ENCODE peak calls at places on chromosomes 7 and 10, in seven cellular contexts. One of them, this sample, is unnamed.

GRCh38 chr10:131591936-131592335 is 280.4 kb upstream of the TCERG1L start:
- DNase-seq in BE2C: no peak
- DNase-seq in lower lobe of right lung: no peak
- DNase-seq in stimulated activated CD4-positive, alpha-beta T cell treated with anti-CD3 and anti-CD28 coated beads, Interleukin-15, amount 100 ng/mL, for 1 hour: no peak
- DNase-seq in iris pigment epithelial cell: no peak
- DNase-seq in T-helper 17 cell: no peak
- DNase-seq in ureter: no peak
- DNase-seq in this sample: no peak

GRCh38 chr7:24869572-24869971 is 110.4 kb downstream of the OSBPL3 start:
- DNase-seq in iris pigment epithelial cell: peak; percentile 34
- DNase-seq in lower lobe of right lung: no peak
- DNase-seq in BE2C: no peak
- DNase-seq in ureter: no peak
- DNase-seq in T-helper 17 cell: no peak
- DNase-seq in stimulated activated CD4-positive, alpha-beta T cell treated with anti-CD3 and anti-CD28 coated beads, Interleukin-15, amount 100 ng/mL, for 1 hour: no peak
- DNase-seq in this sample: no peak

GRCh38 chr10:97689637-97690036 is 2.6 kb upstream of the AVPI1 start:
- DNase-seq in lower lobe of right lung: no peak
- DNase-seq in iris pigment epithelial cell: peak; percentile 95
- DNase-seq in stimulated activated CD4-positive, alpha-beta T cell treated with anti-CD3 and anti-CD28 coated beads, Interleukin-15, amount 100 ng/mL, for 1 hour: no peak
- DNase-seq in ureter: no peak
- DNase-seq in T-helper 17 cell: no peak
- DNase-seq in BE2C: no peak
- DNase-seq in this sample: no peak

GRCh38 chr10:6607187-6607586 is 27.1 kb upstream of the PRKCQ start:
- DNase-seq in ureter: no peak
- DNase-seq in iris pigment epithelial cell: no peak
- DNase-seq in BE2C: no peak
- DNase-seq in stimulated activated CD4-positive, alpha-beta T cell treated with anti-CD3 and anti-CD28 coated beads, Interleukin-15, amount 100 ng/mL, for 1 hour: no peak
- DNase-seq in lower lobe of right lung: no peak
- DNase-seq in T-helper 17 cell: no peak
- DNase-seq in this sample: no peak

GRCh38 chr7:3922175-3922635 is 621.2 kb downstream of the SDK1 start:
- DNase-seq in BE2C: no peak
- DNase-seq in T-helper 17 cell: no peak
- DNase-seq in lower lobe of right lung: no peak
- DNase-seq in ureter: no peak
- DNase-seq in iris pigment epithelial cell: peak; percentile 98
- DNase-seq in stimulated activated CD4-positive, alpha-beta T cell treated with anti-CD3 and anti-CD28 coated beads, Interleukin-15, amount 100 ng/mL, for 1 hour: no peak
- DNase-seq in this sample: peak; percentile 1

GRCh38 chr10:34292675-34293074 is 522.4 kb downstream of the PARD3 start:
- DNase-seq in iris pigment epithelial cell: no peak
- DNase-seq in BE2C: no peak
- DNase-seq in T-helper 17 cell: no peak
- DNase-seq in lower lobe of right lung: no peak
- DNase-seq in ureter: no peak
- DNase-seq in stimulated activated CD4-positive, alpha-beta T cell treated with anti-CD3 and anti-CD28 coated beads, Interleukin-15, amount 100 ng/mL, for 1 hour: no peak
- DNase-seq in this sample: no peak

GRCh38 chr10:97180367-97180763 is 5.4 kb downstream of the SLIT1 start:
- DNase-seq in T-helper 17 cell: no peak
- DNase-seq in stimulated activated CD4-positive, alpha-beta T cell treated with anti-CD3 and anti-CD28 coated beads, Interleukin-15, amount 100 ng/mL, for 1 hour: no peak
- DNase-seq in lower lobe of right lung: no peak
- DNase-seq in ureter: no peak
- DNase-seq in iris pigment epithelial cell: no peak
- DNase-seq in BE2C: peak; percentile 73
- DNase-seq in this sample: no peak

GRCh38 chr10:52284416-52285013 is 29.6 kb upstream of the DKK1 start:
- DNase-seq in T-helper 17 cell: no peak
- DNase-seq in BE2C: no peak
- DNase-seq in lower lobe of right lung: no peak
- DNase-seq in stimulated activated CD4-positive, alpha-beta T cell treated with anti-CD3 and anti-CD28 coated beads, Interleukin-15, amount 100 ng/mL, for 1 hour: no peak
- DNase-seq in ureter: no peak
- DNase-seq in iris pigment epithelial cell: no peak
- DNase-seq in this sample: no peak

GRCh38 chr7:124737760-124738159 is 27.8 kb downstream of the GPR37 start:
- DNase-seq in T-helper 17 cell: no peak
- DNase-seq in iris pigment epithelial cell: no peak
- DNase-seq in BE2C: no peak
- DNase-seq in stimulated activated CD4-positive, alpha-beta T cell treated with anti-CD3 and anti-CD28 coated beads, Interleukin-15, amount 100 ng/mL, for 1 hour: no peak
- DNase-seq in lower lobe of right lung: no peak
- DNase-seq in ureter: no peak
- DNase-seq in this sample: no peak

GRCh38 chr7:127983804-127984332 is 47.4 kb downstream of the LRRC4 start:
- DNase-seq in stimulated activated CD4-positive, alpha-beta T cell treated with anti-CD3 and anti-CD28 coated beads, Interleukin-15, amount 100 ng/mL, for 1 hour: no peak
- DNase-seq in lower lobe of right lung: no peak
- DNase-seq in BE2C: no peak
- DNase-seq in ureter: no peak
- DNase-seq in iris pigment epithelial cell: peak; percentile 56
- DNase-seq in T-helper 17 cell: no peak
- DNase-seq in this sample: no peak

GRCh38 chr10:58577394-58577793 is 64.7 kb downstream of the BICC1 start:
- DNase-seq in ureter: no peak
- DNase-seq in BE2C: no peak
- DNase-seq in lower lobe of right lung: no peak
- DNase-seq in stimulated activated CD4-positive, alpha-beta T cell treated with anti-CD3 and anti-CD28 coated beads, Interleukin-15, amount 100 ng/mL, for 1 hour: no peak
- DNase-seq in T-helper 17 cell: no peak
- DNase-seq in iris pigment epithelial cell: peak; percentile 88
- DNase-seq in this sample: peak; percentile 96

GRCh38 chr7:129480674-129481363 is 21.5 kb upstream of the SMKR1 start:
- DNase-seq in iris pigment epithelial cell: peak; percentile 58
- DNase-seq in T-helper 17 cell: no peak
- DNase-seq in BE2C: no peak
- DNase-seq in lower lobe of right lung: no peak
- DNase-seq in stimulated activated CD4-positive, alpha-beta T cell treated with anti-CD3 and anti-CD28 coated beads, Interleukin-15, amount 100 ng/mL, for 1 hour: no peak
- DNase-seq in ureter: no peak
- DNase-seq in this sample: no peak

GRCh38 chr7:157693071-157693520 is 356.3 kb downstream of the DNAJB6 start:
- DNase-seq in BE2C: no peak
- DNase-seq in stimulated activated CD4-positive, alpha-beta T cell treated with anti-CD3 and anti-CD28 coated beads, Interleukin-15, amount 100 ng/mL, for 1 hour: no peak
- DNase-seq in lower lobe of right lung: no peak
- DNase-seq in ureter: no peak
- DNase-seq in T-helper 17 cell: no peak
- DNase-seq in iris pigment epithelial cell: no peak
- DNase-seq in this sample: no peak

GRCh38 chr10:76869931-76870330 is 767.7 kb downstream of the KCNMA1 start:
- DNase-seq in iris pigment epithelial cell: no peak
- DNase-seq in lower lobe of right lung: no peak
- DNase-seq in ureter: no peak
- DNase-seq in stimulated activated CD4-positive, alpha-beta T cell treated with anti-CD3 and anti-CD28 coated beads, Interleukin-15, amount 100 ng/mL, for 1 hour: no peak
- DNase-seq in BE2C: peak; percentile 19
- DNase-seq in T-helper 17 cell: no peak
- DNase-seq in this sample: no peak

GRCh38 chr10:123635745-123636144 is 30.4 kb upstream of the GPR26 start:
- DNase-seq in iris pigment epithelial cell: no peak
- DNase-seq in ureter: peak; percentile 31
- DNase-seq in BE2C: no peak
- DNase-seq in T-helper 17 cell: no peak
- DNase-seq in stimulated activated CD4-positive, alpha-beta T cell treated with anti-CD3 and anti-CD28 coated beads, Interleukin-15, amount 100 ng/mL, for 1 hour: no peak
- DNase-seq in lower lobe of right lung: no peak
- DNase-seq in this sample: no peak

GRCh38 chr7:73879977-73880681 is 19.2 kb downstream of the TMEM270 start:
- DNase-seq in ureter: no peak
- DNase-seq in T-helper 17 cell: no peak
- DNase-seq in iris pigment epithelial cell: no peak
- DNase-seq in BE2C: no peak
- DNase-seq in lower lobe of right lung: no peak
- DNase-seq in stimulated activated CD4-positive, alpha-beta T cell treated with anti-CD3 and anti-CD28 coated beads, Interleukin-15, amount 100 ng/mL, for 1 hour: no peak
- DNase-seq in this sample: no peak

GRCh38 chr10:48885376-48885775 is 54.3 kb downstream of the LRRC18 start:
- DNase-seq in lower lobe of right lung: no peak
- DNase-seq in T-helper 17 cell: no peak
- DNase-seq in iris pigment epithelial cell: peak; percentile 9
- DNase-seq in ureter: no peak
- DNase-seq in BE2C: peak; percentile 30
- DNase-seq in stimulated activated CD4-positive, alpha-beta T cell treated with anti-CD3 and anti-CD28 coated beads, Interleukin-15, amount 100 ng/mL, for 1 hour: no peak
- DNase-seq in this sample: no peak

GRCh38 chr7:29123611-29124190 is 22.6 kb downstream of the CPVL start:
- DNase-seq in lower lobe of right lung: no peak
- DNase-seq in ureter: no peak
- DNase-seq in stimulated activated CD4-positive, alpha-beta T cell treated with anti-CD3 and anti-CD28 coated beads, Interleukin-15, amount 100 ng/mL, for 1 hour: no peak
- DNase-seq in BE2C: no peak
- DNase-seq in T-helper 17 cell: no peak
- DNase-seq in iris pigment epithelial cell: no peak
- DNase-seq in this sample: no peak

GRCh38 chr10:98400482-98400881 is 14.5 kb downstream of the PYROXD2 start:
- DNase-seq in iris pigment epithelial cell: peak; percentile 50
- DNase-seq in lower lobe of right lung: no peak
- DNase-seq in stimulated activated CD4-positive, alpha-beta T cell treated with anti-CD3 and anti-CD28 coated beads, Interleukin-15, amount 100 ng/mL, for 1 hour: no peak
- DNase-seq in BE2C: no peak
- DNase-seq in ureter: no peak
- DNase-seq in T-helper 17 cell: no peak
- DNase-seq in this sample: peak; percentile 6

GRCh38 chr10:106439366-106439765 is 725.1 kb downstream of the SORCS1 start:
- DNase-seq in T-helper 17 cell: no peak
- DNase-seq in ureter: no peak
- DNase-seq in lower lobe of right lung: no peak
- DNase-seq in stimulated activated CD4-positive, alpha-beta T cell treated with anti-CD3 and anti-CD28 coated beads, Interleukin-15, amount 100 ng/mL, for 1 hour: no peak
- DNase-seq in BE2C: no peak
- DNase-seq in iris pigment epithelial cell: peak; percentile 1
- DNase-seq in this sample: no peak

GRCh38 chr7:106484562-106484961 is 176.4 kb downstream of the CCDC71L start:
- DNase-seq in lower lobe of right lung: no peak
- DNase-seq in stimulated activated CD4-positive, alpha-beta T cell treated with anti-CD3 and anti-CD28 coated beads, Interleukin-15, amount 100 ng/mL, for 1 hour: no peak
- DNase-seq in BE2C: no peak
- DNase-seq in ureter: no peak
- DNase-seq in T-helper 17 cell: no peak
- DNase-seq in iris pigment epithelial cell: peak; percentile 60
- DNase-seq in this sample: peak; percentile 89

GRCh38 chr7:155001756-155002410 is 1.0 kb downstream of the PAXIP1 start:
- DNase-seq in lower lobe of right lung: no peak
- DNase-seq in ureter: no peak
- DNase-seq in T-helper 17 cell: no peak
- DNase-seq in BE2C: peak; percentile 27
- DNase-seq in stimulated activated CD4-positive, alpha-beta T cell treated with anti-CD3 and anti-CD28 coated beads, Interleukin-15, amount 100 ng/mL, for 1 hour: no peak
- DNase-seq in iris pigment epithelial cell: peak; percentile 8
- DNase-seq in this sample: no peak

GRCh38 chr10:44946201-44946600 is 13.4 kb upstream of the RASSF4 start:
- DNase-seq in ureter: no peak
- DNase-seq in lower lobe of right lung: no peak
- DNase-seq in iris pigment epithelial cell: peak; percentile 59
- DNase-seq in BE2C: no peak
- DNase-seq in stimulated activated CD4-positive, alpha-beta T cell treated with anti-CD3 and anti-CD28 coated beads, Interleukin-15, amount 100 ng/mL, for 1 hour: no peak
- DNase-seq in T-helper 17 cell: no peak
- DNase-seq in this sample: peak; percentile 29

This sample was measured in AML-193.